ENCODE peak calls at places on chromosome 7, in eight cellular contexts. X is esophagus squamous epithelium, G is Peyer's patch, H is choroid plexus epithelial cell, W is GM06990, J is nephron progenitor cell, T is OCI-LY7, P is neural crest cell. I is an unnamed sample.

GRCh38 chr7:46544396-46545008 is 623.4 kb upstream of the IGFBP3 start:
- DNase-seq in X (no peak), G (no peak), H (peak; percentile 94), W (no peak), J (no peak), T (no peak), P (no peak), I (no peak)

GRCh38 chr7:50697686-50698085 is 85.0 kb downstream of the GRB10 start:
- DNase-seq in X (no peak), G (no peak), H (no peak), W (no peak), J (no peak), T (no peak), P (no peak), I (no peak)

GRCh38 chr7:143974457-143974856 is 19.8 kb downstream of the OR2F1 start:
- DNase-seq in X (no peak), G (no peak), H (no peak), W (no peak), J (no peak), T (no peak), P (no peak), I (no peak)

GRCh38 chr7:27897001-27897400 is 157.0 kb downstream of the TAX1BP1 start:
- DNase-seq in X (no peak), G (no peak), H (peak; percentile 81), W (no peak), J (no peak), T (no peak), P (no peak), I (no peak)

GRCh38 chr7:101177644-101178043 is 2.4 kb downstream of the NAT16 start:
- DNase-seq in X (no peak), G (no peak), H (no peak), W (no peak), J (no peak), T (no peak), P (no peak), I (no peak)

GRCh38 chr7:33186187-33186586 is 56.8 kb downstream of the BBS9 start:
- DNase-seq in X (no peak), G (no peak), H (peak; percentile 83), W (no peak), J (no peak), T (no peak), P (no peak), I (no peak)

GRCh38 chr7:120964088-120964487 is 13.5 kb downstream of the ING3 start:
- DNase-seq in X (no peak), G (no peak), H (no peak), W (no peak), J (no peak), T (no peak), P (no peak), I (no peak)

GRCh38 chr7:121259826-121260225 is 69.0 kb upstream of the WNT16 start:
- DNase-seq in X (no peak), G (no peak), H (no peak), W (no peak), J (no peak), T (no peak), P (no peak), I (no peak)

GRCh38 chr7:74405191-74405898 is 48.4 kb upstream of the GTF2IRD1 start:
- DNase-seq in X (no peak), G (no peak), H (no peak), W (no peak), J (peak; percentile 66), T (peak; percentile 41), P (peak; percentile 18), I (no peak)

GRCh38 chr7:151051108-151051507 is 2.8 kb downstream of the ASIC3 start:
- DNase-seq in X (no peak), G (peak; percentile 70), H (peak; percentile 79), W (peak; percentile 47), J (peak; percentile 90), T (no peak), P (peak; percentile 55), I (no peak)

GRCh38 chr7:83413831-83414230 is 235.1 kb downstream of the SEMA3E start:
- DNase-seq in X (no peak), G (no peak), H (peak; percentile 69), W (no peak), J (no peak), T (no peak), P (no peak), I (no peak)

GRCh38 chr7:135747366-135747765 is 1.2 kb downstream of the FAM180A start:
- DNase-seq in X (no peak), G (no peak), H (no peak), W (no peak), J (no peak), T (no peak), P (no peak), I (no peak)

GRCh38 chr7:135748770-135749169 is at the start of gene FAM180A:
- DNase-seq in X (no peak), G (no peak), H (no peak), W (no peak), J (no peak), T (no peak), P (no peak), I (no peak)

GRCh38 chr7:135743907-135744789 is 4.5 kb downstream of the FAM180A start:
- DNase-seq in X (no peak), G (no peak), H (peak; percentile 54), W (no peak), J (no peak), T (no peak), P (no peak), I (no peak)

GRCh38 chr7:135744938-135745701 is 3.5 kb downstream of the FAM180A start:
- DNase-seq in X (no peak), G (no peak), H (peak; percentile 61), W (no peak), J (no peak), T (no peak), P (no peak), I (no peak)

DNA sequence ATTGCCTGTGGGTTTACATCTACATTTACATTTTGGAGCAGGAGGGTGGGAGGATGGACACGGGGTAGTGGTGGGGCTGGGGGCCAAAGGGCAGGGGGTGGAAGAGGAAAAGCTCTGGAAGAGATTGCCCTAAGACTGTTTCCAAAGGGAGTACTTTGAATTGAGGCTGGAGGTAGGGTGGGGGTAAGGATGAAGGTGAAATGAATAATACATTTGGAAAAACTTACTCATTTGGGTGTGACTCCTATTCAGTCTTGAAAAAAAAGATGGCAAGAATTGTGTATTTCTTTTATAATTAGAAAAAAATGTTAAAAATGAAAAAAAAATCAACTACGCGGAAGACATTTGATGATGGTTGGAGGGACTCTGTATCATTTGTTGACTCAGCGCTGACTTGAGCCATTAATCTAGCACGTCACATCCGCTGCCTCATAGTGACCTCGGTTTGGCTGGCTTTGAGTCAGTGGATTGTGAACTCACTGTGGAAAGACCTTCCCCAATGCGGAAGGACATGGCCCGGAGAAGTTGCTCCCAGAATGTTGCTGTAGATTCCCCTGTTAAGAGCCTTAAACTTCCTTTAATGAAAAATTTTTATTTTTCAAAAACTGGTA is 2.8 kb downstream of the FAM180A start:
- DNase-seq in X (peak; percentile 6), G (no peak), H (peak; percentile 85), W (no peak), J (no peak), T (no peak), P (no peak), I (no peak)
- TF ChIP-seq CTCF in X (no peak), G (no peak), H (no peak), W (no peak), J (no peak), T (no peak), P (no peak), I (no peak)

DNA sequence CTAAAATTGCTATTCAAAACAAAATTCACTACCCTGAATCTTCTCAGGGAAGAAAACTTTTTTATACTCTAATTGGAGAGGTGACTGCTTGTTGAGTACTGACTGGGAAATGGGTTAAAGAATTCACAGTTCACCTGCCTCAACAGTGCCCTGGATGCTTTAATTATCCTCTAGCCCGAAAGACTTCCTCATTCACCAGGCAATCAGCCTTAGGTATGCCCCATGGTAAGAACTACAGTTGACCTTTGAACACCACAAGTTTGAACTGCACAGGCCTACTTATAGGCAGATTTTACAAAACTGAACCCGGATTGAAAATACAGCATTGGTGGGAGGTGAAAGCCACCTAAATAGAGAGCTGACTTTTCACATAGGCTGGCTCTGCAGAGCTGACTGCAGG is 175.3 kb downstream of the ELAPOR2 start:
- DNase-seq in X (no peak), G (no peak), H (no peak), W (no peak), J (no peak), T (no peak), P (no peak), I (no peak)
- TF ChIP-seq CTCF in X (no peak), G (no peak), H (no peak), W (no peak), J (no peak), T (no peak), P (no peak), I (no peak)

GRCh38 chr7:98054585-98054984 is 52.1 kb upstream of the LMTK2 start:
- DNase-seq in X (no peak), G (no peak), H (no peak), W (no peak), J (no peak), T (no peak), P (no peak), I (no peak)

GRCh38 chr7:98049034-98049433 is 57.6 kb upstream of the LMTK2 start:
- DNase-seq in X (no peak), G (no peak), H (no peak), W (no peak), J (no peak), T (no peak), P (no peak), I (no peak)

GRCh38 chr7:98056580-98056979 is 50.1 kb upstream of the LMTK2 start:
- DNase-seq in X (no peak), G (no peak), H (no peak), W (no peak), J (no peak), T (no peak), P (no peak), I (no peak)

GRCh38 chr7:98057157-98057556 is 49.5 kb upstream of the LMTK2 start:
- DNase-seq in X (no peak), G (no peak), H (no peak), W (no peak), J (no peak), T (no peak), P (no peak), I (no peak)

DNA sequence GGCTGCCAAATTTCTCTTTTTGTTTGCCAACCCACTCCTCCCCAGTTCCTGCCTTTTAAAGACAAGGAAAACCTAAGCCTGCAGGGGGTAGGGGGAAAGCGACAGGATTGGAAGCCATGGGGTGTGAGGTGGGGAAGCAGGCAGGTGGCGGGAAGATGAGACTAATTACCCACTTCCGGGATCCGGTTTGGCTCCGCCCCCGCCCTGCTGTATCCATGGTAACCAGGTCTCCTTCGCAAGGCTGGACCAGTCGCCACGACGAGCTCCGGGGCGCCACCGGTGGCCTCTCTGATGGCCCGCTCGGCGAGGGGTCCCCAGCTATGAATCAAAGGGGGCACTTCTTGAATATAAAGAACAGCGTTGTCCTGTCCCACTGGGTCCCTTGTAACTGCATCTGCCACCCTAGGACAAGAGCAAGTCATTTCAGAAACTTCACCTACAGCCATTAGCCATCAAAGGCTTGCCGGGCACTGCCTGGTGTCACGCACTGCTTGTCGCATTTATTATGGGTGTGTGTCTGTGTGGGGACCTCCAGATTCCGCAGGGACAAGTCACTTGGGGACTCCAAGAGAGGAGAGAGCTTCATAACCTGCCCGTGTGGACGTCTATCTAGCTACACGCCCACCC is 55.4 kb upstream of the LMTK2 start:
- DNase-seq in X (no peak), G (peak; percentile 51), H (no peak), W (peak; percentile 59), J (peak; percentile 60), T (peak; percentile 59), P (no peak), I (peak; percentile 44)
- TF ChIP-seq CTCF in X (no peak), G (no peak), H (no peak), W (no peak), J (no peak), T (no peak), P (no peak), I (no peak)

GRCh38 chr7:117012284-117013174 is 59.2 kb downstream of the ST7 start:
- DNase-seq in X (no peak), G (no peak), H (peak; percentile 79), W (peak; percentile 40), J (no peak), T (peak; percentile 9), P (no peak), I (no peak)
- TF ChIP-seq CTCF in X (peak; percentile 46), G (peak; percentile 30), H (peak; percentile 61), W (peak; percentile 55), J (peak; percentile 7), T (peak; percentile 62), P (peak; percentile 56), I (peak; percentile 44)